ENCODE peak calls at places on chromosomes 5 and 9, in nine cellular contexts. O is cardiac fibroblast; H is Peyer's patch; F is RWPE1; P is choroid plexus epithelial cell; A is endothelial cell of umbilical vein; Q is CD4-positive, alpha-beta T cell; C is GM10248; J is GM23338. M is an unnamed sample.
A peak's percentile ranks its signal among the peaks of the same experiment; 100 is the strongest.

GRCh38 chr9:126861707-126862460 is 1.4 kb downstream of the ZBTB34 start:
- DNase-seq in O (peak; percentile 66), Q (no peak), J (peak; percentile 41), F (no peak), P (peak; percentile 48), A (peak; percentile 35), C (no peak), H (peak; percentile 23), M (peak; percentile 20)

GRCh38 chr9:21864505-21864904 is 62.1 kb downstream of the MTAP start:
- DNase-seq in F (no peak), C (no peak), Q (no peak), J (no peak), H (no peak), A (no peak), P (no peak), O (no peak), M (no peak)

GRCh38 chr5:149831492-149831891 is 101.4 kb downstream of the PPARGC1B start:
- DNase-seq in A (no peak), H (no peak), J (no peak), Q (no peak), C (peak; percentile 85), O (peak; percentile 81), F (no peak), P (peak; percentile 28), M (peak; percentile 79)

GRCh38 chr5:140800816-140801493 is at the start of gene PCDHA3:
- DNase-seq in P (peak; percentile 6), F (no peak), Q (no peak), O (peak; percentile 39), H (no peak), A (peak; percentile 34), J (peak; percentile 74), C (no peak), M (peak; percentile 14)

GRCh38 chr9:116592926-116593325 is 94.2 kb upstream of the TRIM32 start:
- DNase-seq in A (no peak), H (no peak), J (no peak), F (no peak), C (no peak), P (no peak), Q (no peak), O (peak; percentile 55), M (no peak)

GRCh38 chr5:83877911-83878706 is 157.5 kb upstream of the HAPLN1 start:
- DNase-seq in O (peak; percentile 55), P (peak; percentile 77), H (no peak), A (no peak), C (no peak), Q (no peak), F (no peak), J (no peak), M (no peak)

GRCh38 chr9:74729129-74729710 is 158.5 kb downstream of the TRPM6 start:
- DNase-seq in J (no peak), Q (no peak), P (peak; percentile 39), O (no peak), C (no peak), H (no peak), F (no peak), A (no peak), M (no peak)

GRCh38 chr5:179802207-179802883 is 4.3 kb downstream of the MGAT4B start:
- DNase-seq in C (no peak), Q (no peak), P (no peak), O (no peak), J (no peak), H (no peak), A (no peak), F (no peak), M (no peak)

GRCh38 chr5:132774896-132775295 is 2.1 kb downstream of the SEPTIN8 start:
- DNase-seq in Q (no peak), A (no peak), O (no peak), C (no peak), P (no peak), F (no peak), J (no peak), H (no peak), M (no peak)

GRCh38 chr9:27362447-27363210 is 65.7 kb upstream of the EQTN start:
- DNase-seq in O (no peak), Q (no peak), J (no peak), P (peak; percentile 33), F (peak; percentile 69), H (no peak), A (no peak), C (no peak), M (peak; percentile 76)

GRCh38 chr9:89498845-89499480 is 1.1 kb upstream of the SEMA4D start:
- DNase-seq in J (no peak), A (no peak), O (no peak), P (no peak), C (no peak), F (no peak), Q (no peak), H (peak; percentile 78), M (no peak)

GRCh38 chr5:153714732-153715287 is 224.3 kb downstream of the GRIA1 start:
- DNase-seq in H (no peak), O (peak; percentile 26), Q (no peak), C (no peak), P (no peak), J (no peak), A (no peak), F (no peak), M (no peak)

GRCh38 chr5:153712946-153713345 is 222.5 kb downstream of the GRIA1 start:
- DNase-seq in Q (no peak), J (no peak), P (no peak), F (no peak), C (no peak), H (no peak), O (no peak), A (no peak), M (no peak)

GRCh38 chr5:153707626-153708025 is 217.2 kb downstream of the GRIA1 start:
- DNase-seq in H (no peak), F (no peak), P (no peak), A (no peak), O (no peak), J (no peak), C (no peak), Q (no peak), M (no peak)

GRCh38 chr5:153713913-153714312 is 223.4 kb downstream of the GRIA1 start:
- DNase-seq in H (no peak), O (no peak), F (no peak), A (no peak), C (no peak), J (peak; percentile 5), Q (no peak), P (no peak), M (no peak)

GRCh38 chr5:153711755-153712154 is 221.3 kb downstream of the GRIA1 start:
- DNase-seq in J (no peak), F (peak; percentile 20), Q (no peak), H (no peak), A (peak; percentile 7), P (peak; percentile 12), C (no peak), O (peak; percentile 25), M (no peak)
- TF ChIP-seq CTCF in J (no peak), F (no peak), Q (no peak), H (no peak), A (no peak), P (peak; percentile 36), C (no peak), O (peak; percentile 30), M (no peak)

GRCh38 chr9:19701274-19701673 is 87.6 kb downstream of the SLC24A2 start:
- DNase-seq in J (no peak), F (no peak), O (no peak), P (no peak), Q (no peak), C (no peak), H (no peak), A (no peak), M (no peak)
- TF ChIP-seq CTCF in J (no peak), F (no peak), O (no peak), P (no peak), Q (no peak), C (no peak), H (no peak), A (no peak), M (no peak)

GRCh38 chr5:171463844-171464191 is 44.4 kb downstream of the FGF18 start:
- DNase-seq in P (no peak), C (no peak), H (no peak), Q (no peak), A (no peak), O (no peak), F (no peak), J (no peak), M (no peak)
- TF ChIP-seq CTCF in P (no peak), C (no peak), H (no peak), Q (no peak), A (no peak), O (no peak), F (no peak), J (no peak), M (no peak)

GRCh38 chr5:57495688-57496087 is 13.1 kb upstream of the ACTBL2 start:
- DNase-seq in H (no peak), C (no peak), Q (no peak), F (no peak), P (no peak), A (no peak), J (peak; percentile 11), O (no peak), M (no peak)

GRCh38 chr5:57493034-57493433 is 10.4 kb upstream of the ACTBL2 start:
- DNase-seq in H (no peak), J (no peak), O (peak; percentile 69), Q (no peak), C (no peak), A (peak; percentile 86), P (no peak), F (no peak), M (no peak)

GRCh38 chr5:57492632-57493031 is 10.0 kb upstream of the ACTBL2 start:
- DNase-seq in Q (no peak), A (no peak), P (no peak), H (no peak), F (no peak), J (no peak), O (no peak), C (no peak), M (no peak)

GRCh38 chr5:57495285-57495684 is 12.7 kb upstream of the ACTBL2 start:
- DNase-seq in C (no peak), H (no peak), O (no peak), F (no peak), P (no peak), Q (peak; percentile 11), J (no peak), A (peak; percentile 81), M (no peak)

DNA sequence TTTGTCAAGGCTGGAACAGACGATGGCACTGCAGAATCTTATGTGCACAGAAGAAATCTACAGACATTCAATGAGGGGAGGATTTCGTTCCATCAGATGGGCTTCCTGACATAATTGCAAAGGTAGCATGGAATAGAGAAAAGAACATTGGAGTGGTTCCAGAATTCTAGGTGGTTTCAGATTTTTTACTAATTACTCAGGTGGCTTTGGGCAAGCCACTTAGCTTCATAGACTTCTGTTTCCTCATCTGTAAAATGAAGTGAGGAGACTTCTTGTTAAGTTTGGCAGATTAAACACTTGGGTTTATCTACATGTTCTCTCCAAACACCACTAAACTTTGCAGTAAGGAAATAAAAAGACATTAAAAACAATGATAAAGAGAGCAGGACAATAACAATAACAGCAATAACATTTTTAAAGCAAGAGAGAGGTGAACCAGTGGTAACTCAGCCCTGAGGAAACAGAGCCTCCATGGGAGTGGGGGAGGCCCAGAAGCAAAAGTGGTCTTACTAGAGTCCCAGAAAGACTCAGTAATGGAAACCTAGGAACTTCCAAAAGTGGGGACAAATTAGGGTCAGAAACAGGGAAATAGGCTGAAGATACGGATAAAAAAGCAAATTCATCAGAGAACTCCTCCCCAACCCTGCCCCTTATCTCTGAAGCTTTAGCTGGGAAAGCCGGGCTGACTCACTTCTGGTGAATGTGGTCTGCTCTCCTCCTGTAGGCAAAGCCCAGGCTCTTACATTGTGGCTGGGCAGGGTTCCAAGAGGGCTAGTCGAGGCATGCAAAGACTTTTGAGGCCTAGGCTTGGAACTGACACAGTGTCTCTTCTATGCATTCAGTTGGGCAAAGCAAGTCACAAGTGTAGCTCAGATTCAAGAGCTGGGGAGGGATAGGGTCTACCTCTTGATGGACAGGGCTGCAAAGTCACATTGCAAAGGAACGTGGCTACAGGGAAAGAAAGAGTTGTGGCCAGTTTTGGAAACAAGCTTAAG is 11.8 kb upstream of the ACTBL2 start:
- DNase-seq in F (peak; percentile 98), Q (no peak), A (peak; percentile 93), O (peak; percentile 96), J (no peak), P (peak; percentile 99), C (no peak), H (no peak), M (peak; percentile 97)
- TF ChIP-seq CTCF in F (no peak), Q (no peak), A (no peak), O (no peak), J (no peak), P (peak; percentile 39), C (no peak), H (no peak), M (no peak)

M was measured in mammary epithelial cell.